ENCODE peak calls at places on chromosomes 13 and 19, in ten cellular contexts. V is SK-MEL-5; K is neural crest cell; B is KBM-7; N is M059J; M is CD8-positive, alpha-beta T cell; H is fibroblast of the aortic adventitia; L is WTC11; Q is NCI-H1930; W is sciatic nerve. T is an unnamed sample.
A peak's percentile ranks its signal among the peaks of the same experiment; 100 is the strongest.

GRCh38 chr19:29775575-29775900 is 36.3 kb upstream of the CCNE1 start:
- DNase-seq in B (no peak), V (no peak), K (no peak), W (no peak), H (no peak), N (no peak), L (peak; percentile 32), M (no peak), Q (no peak), T (no peak)

GRCh38 chr19:35297922-35298321 is 6.0 kb downstream of the MAG start:
- DNase-seq in L (no peak), W (no peak), H (no peak), Q (no peak), M (no peak), B (no peak), V (no peak), N (no peak), K (no peak), T (no peak)

GRCh38 chr13:35549481-35549880 is 73.0 kb upstream of the MAB21L1 start:
- DNase-seq in W (no peak), K (no peak), V (no peak), H (peak; percentile 68), B (no peak), N (peak; percentile 84), Q (no peak), L (no peak), M (no peak), T (no peak)

GRCh38 chr19:12092065-12092867 is 27.7 kb downstream of the ZNF844 start:
- DNase-seq in B (peak; percentile 96), K (peak; percentile 87), H (peak; percentile 79), V (peak; percentile 56), W (peak; percentile 87), L (peak; percentile 94), N (peak; percentile 86), Q (no peak), M (peak; percentile 15), T (peak; percentile 92)

GRCh38 chr19:48319647-48320537 is 5.5 kb upstream of the EMP3 start:
- DNase-seq in Q (peak; percentile 69), N (peak; percentile 78), V (peak; percentile 82), B (peak; percentile 88), M (peak; percentile 71), H (peak; percentile 86), L (peak; percentile 94), K (peak; percentile 86), W (peak; percentile 92), T (peak; percentile 89)

GRCh38 chr13:36850790-36851438 is 31.9 kb downstream of the RFXAP start:
- DNase-seq in V (peak; percentile 43), H (no peak), Q (peak; percentile 14), L (peak; percentile 74), N (no peak), B (peak; percentile 87), M (no peak), K (no peak), W (no peak), T (peak; percentile 50)

GRCh38 chr13:53150568-53150967 is 122.0 kb downstream of the OLFM4 start:
- DNase-seq in N (peak; percentile 1), M (no peak), H (no peak), K (no peak), V (no peak), Q (no peak), W (no peak), B (no peak), L (no peak), T (no peak)

GRCh38 chr13:52695856-52696255 is 43.2 kb downstream of the SUGT1 start:
- DNase-seq in V (no peak), Q (no peak), B (no peak), N (peak; percentile 12), H (peak; percentile 30), W (no peak), K (no peak), M (no peak), L (no peak), T (no peak)

GRCh38 chr13:71412231-71412630 is 454.8 kb downstream of the DACH1 start:
- DNase-seq in W (no peak), B (no peak), K (no peak), Q (no peak), V (no peak), L (no peak), M (no peak), H (no peak), N (no peak), T (no peak)

GRCh38 chr13:99984463-99985242 is 3.1 kb downstream of the ZIC2 start:
- DNase-seq in M (no peak), Q (no peak), W (no peak), B (no peak), K (no peak), H (no peak), V (no peak), L (peak; percentile 48), N (no peak), T (peak; percentile 34)

GRCh38 chr13:51235186-51235585 is 13.0 kb downstream of the FAM124A start:
- DNase-seq in H (no peak), V (no peak), K (no peak), N (no peak), B (no peak), W (no peak), M (no peak), Q (no peak), L (no peak), T (no peak)

GRCh38 chr19:17645339-17645963 is 42.7 kb downstream of the UNC13A start:
- DNase-seq in B (no peak), W (no peak), H (no peak), N (no peak), L (no peak), K (no peak), V (no peak), M (no peak), Q (no peak), T (no peak)

GRCh38 chr19:14449321-14449720 is 16.2 kb downstream of the PKN1 start:
- DNase-seq in K (no peak), B (no peak), N (no peak), M (no peak), V (no peak), W (no peak), L (no peak), H (no peak), Q (no peak), T (no peak)

GRCh38 chr13:31067416-31068118 is 94.1 kb downstream of the HSPH1 start:
- DNase-seq in M (no peak), L (no peak), N (peak; percentile 85), V (no peak), K (no peak), W (no peak), B (no peak), H (peak; percentile 77), Q (no peak), T (no peak)

GRCh38 chr19:15195381-15195964 is 5.3 kb downstream of the NOTCH3 start:
- DNase-seq in B (no peak), V (peak; percentile 21), Q (no peak), K (peak; percentile 53), N (peak; percentile 62), M (no peak), H (peak; percentile 47), L (peak; percentile 78), W (peak; percentile 69), T (no peak)

GRCh38 chr19:33431986-33432385 is 58.5 kb downstream of the CEBPG start:
- DNase-seq in V (no peak), N (no peak), W (no peak), K (no peak), Q (no peak), L (no peak), M (no peak), B (no peak), H (peak; percentile 6), T (no peak)

GRCh38 chr13:32829676-32830091 is 186.5 kb upstream of the KL start:
- DNase-seq in N (peak; percentile 91), K (no peak), Q (no peak), M (no peak), L (no peak), V (no peak), H (peak; percentile 17), B (no peak), W (no peak), T (no peak)

GRCh38 chr19:3108775-3109174 is 14.6 kb downstream of the GNA11 start:
- DNase-seq in Q (peak; percentile 7), W (no peak), K (peak; percentile 65), L (peak; percentile 84), M (peak; percentile 60), N (peak; percentile 43), B (peak; percentile 77), V (peak; percentile 65), H (peak; percentile 57), T (peak; percentile 77)

GRCh38 chr13:22944378-22944777 is 236.4 kb upstream of the SGCG start:
- DNase-seq in H (no peak), W (no peak), M (no peak), Q (no peak), B (no peak), L (peak; percentile 43), V (peak; percentile 50), N (no peak), K (no peak), T (no peak)

GRCh38 chr13:60441761-60442160 is 44.7 kb downstream of the TDRD3 start:
- DNase-seq in Q (no peak), V (no peak), L (no peak), N (no peak), W (no peak), B (no peak), K (no peak), H (no peak), M (no peak), T (no peak)

GRCh38 chr19:2394054-2394668 is 33.2 kb downstream of the TIMM13 start:
- DNase-seq in M (no peak), H (no peak), B (peak; percentile 52), L (no peak), Q (no peak), V (no peak), W (no peak), N (no peak), K (no peak), T (no peak)

GRCh38 chr13:45194081-45194939 is 6.5 kb downstream of the KCTD4 start:
- DNase-seq in B (no peak), K (no peak), M (no peak), W (peak; percentile 79), Q (no peak), V (peak; percentile 82), L (peak; percentile 41), H (peak; percentile 87), N (no peak), T (no peak)

GRCh38 chr13:21800847-21801616 is 130.2 kb downstream of the FGF9 start:
- DNase-seq in M (no peak), Q (no peak), N (peak; percentile 5), H (no peak), B (no peak), K (no peak), W (no peak), V (no peak), L (no peak), T (no peak)

GRCh38 chr13:75319244-75319643 is 162.7 kb downstream of the TBC1D4 start:
- DNase-seq in W (no peak), L (no peak), V (no peak), N (peak; percentile 9), B (no peak), M (no peak), H (no peak), K (no peak), Q (no peak), T (no peak)

GRCh38 chr13:111187879-111188643 is 73.0 kb downstream of the ARHGEF7 start:
- DNase-seq in W (no peak), Q (no peak), M (no peak), V (no peak), K (no peak), B (no peak), N (peak; percentile 17), L (no peak), H (peak; percentile 21), T (no peak)

GRCh38 chr19:40862785-40863184 is 12.5 kb upstream of the CYP2A6 start:
- DNase-seq in B (peak; percentile 47), M (no peak), V (peak; percentile 70), H (no peak), N (peak; percentile 45), L (no peak), K (no peak), Q (no peak), W (no peak), T (no peak)